ENCODE peak calls at places on chromosomes 5 and 9, in six cellular contexts. One of them, this sample, is unnamed.

GRCh38 chr9:3842839-3843238 is 317.0 kb upstream of the RFX3 start:
- DNase-seq in A549: no peak
- DNase-seq in transverse colon: no peak
- DNase-seq in thyroid gland: no peak
- DNase-seq in Peyer's patch: no peak
- DNase-seq in gastrocnemius medialis: no peak
- DNase-seq in this sample: no peak

GRCh38 chr5:157744055-157745011 is 821 bp downstream of the LSM11 start:
- DNase-seq in transverse colon: peak; percentile 23
- DNase-seq in Peyer's patch: no peak
- DNase-seq in gastrocnemius medialis: no peak
- DNase-seq in A549: no peak
- DNase-seq in thyroid gland: no peak
- DNase-seq in this sample: peak; percentile 93

GRCh38 chr5:125558466-125558865 is 812.0 kb upstream of the ZNF608 start:
- DNase-seq in transverse colon: no peak
- DNase-seq in Peyer's patch: no peak
- DNase-seq in gastrocnemius medialis: no peak
- DNase-seq in A549: no peak
- DNase-seq in thyroid gland: no peak
- DNase-seq in this sample: no peak

GRCh38 chr9:18393340-18394130 is 80.4 kb upstream of the ADAMTSL1 start:
- DNase-seq in A549: peak; percentile 88
- DNase-seq in gastrocnemius medialis: no peak
- DNase-seq in Peyer's patch: no peak
- DNase-seq in transverse colon: peak; percentile 56
- DNase-seq in thyroid gland: peak; percentile 82
- DNase-seq in this sample: no peak

GRCh38 chr9:72728031-72728770 is 206.8 kb downstream of the TMC1 start:
- DNase-seq in A549: no peak
- DNase-seq in transverse colon: no peak
- DNase-seq in Peyer's patch: no peak
- DNase-seq in thyroid gland: no peak
- DNase-seq in gastrocnemius medialis: no peak
- DNase-seq in this sample: no peak

GRCh38 chr5:135492319-135492626 is 40.1 kb upstream of the TIFAB start:
- DNase-seq in A549: no peak
- DNase-seq in Peyer's patch: no peak
- DNase-seq in transverse colon: no peak
- DNase-seq in thyroid gland: no peak
- DNase-seq in gastrocnemius medialis: no peak
- DNase-seq in this sample: no peak

GRCh38 chr5:113693205-113693553 is 179.7 kb downstream of the YTHDC2 start:
- DNase-seq in A549: no peak
- DNase-seq in gastrocnemius medialis: no peak
- DNase-seq in Peyer's patch: no peak
- DNase-seq in thyroid gland: no peak
- DNase-seq in transverse colon: no peak
- DNase-seq in this sample: no peak

GRCh38 chr5:43210570-43210969 is 18.5 kb downstream of the NIM1K start:
- DNase-seq in transverse colon: no peak
- DNase-seq in Peyer's patch: no peak
- DNase-seq in gastrocnemius medialis: no peak
- DNase-seq in A549: no peak
- DNase-seq in thyroid gland: no peak
- DNase-seq in this sample: no peak

GRCh38 chr5:132498686-132499271 is 8.2 kb upstream of the IRF1 start:
- DNase-seq in Peyer's patch: no peak
- DNase-seq in thyroid gland: no peak
- DNase-seq in A549: no peak
- DNase-seq in gastrocnemius medialis: no peak
- DNase-seq in transverse colon: no peak
- DNase-seq in this sample: no peak

GRCh38 chr9:5288591-5288990 is 15.9 kb downstream of the RLN2 start:
- DNase-seq in transverse colon: no peak
- DNase-seq in Peyer's patch: no peak
- DNase-seq in gastrocnemius medialis: no peak
- DNase-seq in A549: no peak
- DNase-seq in thyroid gland: no peak
- DNase-seq in this sample: no peak

GRCh38 chr5:141681695-141682641 is at the start of gene ARAP3:
- DNase-seq in gastrocnemius medialis: peak; percentile 41
- DNase-seq in A549: peak; percentile 75
- DNase-seq in Peyer's patch: peak; percentile 42
- DNase-seq in transverse colon: peak; percentile 86
- DNase-seq in thyroid gland: peak; percentile 85
- DNase-seq in this sample: peak; percentile 89

GRCh38 chr9:2215941-2216441 is 200.8 kb downstream of the SMARCA2 start:
- DNase-seq in transverse colon: no peak
- DNase-seq in thyroid gland: no peak
- DNase-seq in gastrocnemius medialis: no peak
- DNase-seq in Peyer's patch: no peak
- DNase-seq in A549: no peak
- DNase-seq in this sample: no peak

GRCh38 chr5:143645356-143645755 is 166.6 kb upstream of the HMHB1 start:
- DNase-seq in transverse colon: no peak
- DNase-seq in gastrocnemius medialis: no peak
- DNase-seq in Peyer's patch: no peak
- DNase-seq in thyroid gland: no peak
- DNase-seq in A549: no peak
- DNase-seq in this sample: no peak

GRCh38 chr5:123089971-123090640 is 1.1 kb downstream of the PRDM6 start:
- DNase-seq in A549: peak; percentile 16
- DNase-seq in thyroid gland: peak; percentile 57
- DNase-seq in Peyer's patch: no peak
- DNase-seq in transverse colon: no peak
- DNase-seq in gastrocnemius medialis: no peak
- DNase-seq in this sample: peak; percentile 32

GRCh38 chr9:13221741-13222140 is 57.8 kb downstream of the MPDZ start:
- DNase-seq in A549: no peak
- DNase-seq in transverse colon: no peak
- DNase-seq in gastrocnemius medialis: no peak
- DNase-seq in thyroid gland: no peak
- DNase-seq in Peyer's patch: no peak
- DNase-seq in this sample: no peak

GRCh38 chr5:139138790-139139189 is 59.4 kb downstream of the SIL1 start:
- DNase-seq in thyroid gland: peak; percentile 73
- DNase-seq in transverse colon: no peak
- DNase-seq in gastrocnemius medialis: peak; percentile 80
- DNase-seq in A549: no peak
- DNase-seq in Peyer's patch: no peak
- DNase-seq in this sample: no peak

GRCh38 chr5:161333194-161333880 is 213.2 kb downstream of the GABRB2 start:
- DNase-seq in A549: no peak
- DNase-seq in Peyer's patch: no peak
- DNase-seq in transverse colon: no peak
- DNase-seq in thyroid gland: no peak
- DNase-seq in gastrocnemius medialis: no peak
- DNase-seq in this sample: no peak

GRCh38 chr9:137430723-137431415 is 7.7 kb downstream of the NOXA1 start:
- DNase-seq in Peyer's patch: no peak
- DNase-seq in thyroid gland: no peak
- DNase-seq in A549: no peak
- DNase-seq in transverse colon: no peak
- DNase-seq in gastrocnemius medialis: no peak
- DNase-seq in this sample: no peak

GRCh38 chr9:73869261-73869660 is 627.9 kb upstream of the RORB start:
- DNase-seq in thyroid gland: no peak
- DNase-seq in transverse colon: peak; percentile 7
- DNase-seq in Peyer's patch: no peak
- DNase-seq in A549: peak; percentile 13
- DNase-seq in gastrocnemius medialis: no peak
- DNase-seq in this sample: no peak

GRCh38 chr9:37053684-37054512 is 19.8 kb upstream of the PAX5 start:
- DNase-seq in Peyer's patch: no peak
- DNase-seq in thyroid gland: no peak
- DNase-seq in transverse colon: no peak
- DNase-seq in A549: no peak
- DNase-seq in gastrocnemius medialis: no peak
- DNase-seq in this sample: no peak

DNA sequence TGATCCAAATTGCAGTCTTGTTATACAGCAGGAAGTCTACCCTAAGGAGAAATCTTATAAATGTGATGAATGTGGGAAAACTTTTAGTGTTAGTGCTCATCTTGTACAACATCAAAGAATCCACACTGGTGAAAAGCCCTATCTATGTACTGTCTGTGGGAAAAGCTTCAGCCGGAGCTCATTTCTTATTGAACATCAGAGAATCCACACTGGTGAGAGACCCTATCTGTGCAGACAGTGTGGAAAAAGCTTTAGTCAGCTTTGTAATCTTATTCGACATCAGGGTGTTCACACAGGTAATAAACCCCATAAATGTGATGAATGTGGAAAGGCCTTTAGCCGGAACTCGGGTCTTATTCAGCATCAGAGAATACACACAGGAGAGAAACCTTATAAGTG is 10.4 kb downstream of the ZNF189 start:
- DNase-seq in thyroid gland: no peak
- DNase-seq in transverse colon: no peak
- DNase-seq in A549: peak; percentile 45
- DNase-seq in gastrocnemius medialis: no peak
- DNase-seq in Peyer's patch: no peak
- DNase-seq in this sample: no peak
- TF ChIP-seq POLR2A in thyroid gland: no peak
- TF ChIP-seq POLR2A in transverse colon: no peak
- TF ChIP-seq POLR2A in A549: no peak
- TF ChIP-seq POLR2A in gastrocnemius medialis: no peak
- TF ChIP-seq POLR2A in Peyer's patch: no peak
- TF ChIP-seq POLR2A in this sample: no peak

GRCh38 chr9:98929866-98930265 is 13.8 kb upstream of the COL15A1 start:
- DNase-seq in gastrocnemius medialis: no peak
- DNase-seq in transverse colon: no peak
- DNase-seq in Peyer's patch: no peak
- DNase-seq in A549: no peak
- DNase-seq in thyroid gland: no peak
- DNase-seq in this sample: peak; percentile 60
- TF ChIP-seq POLR2A in gastrocnemius medialis: no peak
- TF ChIP-seq POLR2A in transverse colon: no peak
- TF ChIP-seq POLR2A in Peyer's patch: no peak
- TF ChIP-seq POLR2A in A549: no peak
- TF ChIP-seq POLR2A in thyroid gland: no peak
- TF ChIP-seq POLR2A in this sample: no peak

GRCh38 chr5:150357326-150358260 is at the start of gene TCOF1:
- DNase-seq in gastrocnemius medialis: peak; percentile 95
- DNase-seq in Peyer's patch: peak; percentile 99
- DNase-seq in thyroid gland: peak; percentile 96
- DNase-seq in A549: peak; percentile 93
- DNase-seq in transverse colon: peak; percentile 99
- DNase-seq in this sample: peak; percentile 96
- TF ChIP-seq POLR2A in gastrocnemius medialis: peak; percentile 60
- TF ChIP-seq POLR2A in Peyer's patch: no peak
- TF ChIP-seq POLR2A in thyroid gland: no peak
- TF ChIP-seq POLR2A in A549: peak; percentile 46
- TF ChIP-seq POLR2A in transverse colon: no peak
- TF ChIP-seq POLR2A in this sample: peak; percentile 25

DNA sequence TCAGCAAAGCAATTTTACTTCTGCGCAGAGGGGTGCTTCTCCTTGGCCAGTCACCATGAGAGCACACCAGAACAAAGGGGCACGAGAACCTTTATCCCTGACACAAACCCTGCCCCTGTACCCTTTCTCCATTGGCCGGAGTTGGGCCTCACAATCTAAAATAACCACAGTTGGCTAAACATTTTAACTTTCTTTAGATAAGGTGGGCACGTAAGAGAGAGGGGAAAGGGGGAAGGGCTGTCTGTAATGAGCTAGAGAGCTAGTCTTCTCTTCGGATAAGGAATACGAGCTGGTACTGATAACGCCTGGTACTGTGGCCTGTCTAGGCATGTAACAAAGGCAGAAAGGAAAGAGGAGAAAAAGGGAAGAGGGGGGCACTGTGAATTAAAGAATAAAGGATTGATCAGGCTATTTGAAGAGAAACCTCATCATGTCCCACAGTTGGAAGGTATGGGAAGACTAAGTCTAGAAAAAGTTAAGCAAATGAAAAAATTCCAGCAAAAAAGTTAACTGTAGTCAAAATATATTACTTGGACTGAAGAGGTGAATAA is 1.8 kb upstream of the IARS1 start:
- DNase-seq in thyroid gland: no peak
- DNase-seq in gastrocnemius medialis: no peak
- DNase-seq in transverse colon: no peak
- DNase-seq in Peyer's patch: no peak
- DNase-seq in A549: no peak
- DNase-seq in this sample: peak; percentile 94
- TF ChIP-seq POLR2A in thyroid gland: no peak
- TF ChIP-seq POLR2A in gastrocnemius medialis: no peak
- TF ChIP-seq POLR2A in transverse colon: no peak
- TF ChIP-seq POLR2A in Peyer's patch: no peak
- TF ChIP-seq POLR2A in A549: no peak
- TF ChIP-seq POLR2A in this sample: peak; percentile 79